ENCODE peak calls at places on chromosomes 7 and 10, in seven cellular contexts. E is suprapubic skin, C is A549, P is tibial artery, I is PC-3, Y is choroid plexus epithelial cell, S is HCT116. Z is an unnamed sample.
A peak's percentile ranks its signal among the peaks of the same experiment; 100 is the strongest.

GRCh38 chr10:10311966-10312365 is 705.7 kb upstream of the CELF2 start:
- DNase-seq in Y (no peak), C (no peak), S (no peak), I (no peak), E (no peak), P (no peak), Z (no peak)

GRCh38 chr10:92593553-92594046 is 670 bp downstream of the KIF11 start:
- DNase-seq in C (no peak), S (no peak), P (no peak), Y (no peak), E (no peak), I (no peak), Z (no peak)

GRCh38 chr7:38796636-38797501 is 112.1 kb downstream of the VPS41 start:
- DNase-seq in Y (peak; percentile 76), S (peak; percentile 34), P (peak; percentile 55), C (peak; percentile 58), I (peak; percentile 77), E (no peak), Z (peak; percentile 65)

GRCh38 chr7:191105-192034 is 1.0 kb upstream of the FAM20C start:
- DNase-seq in C (peak; percentile 52), P (peak; percentile 51), S (peak; percentile 10), E (no peak), I (peak; percentile 53), Y (peak; percentile 95), Z (peak; percentile 62)

GRCh38 chr7:102390697-102391484 is 5.3 kb upstream of the PRKRIP1 start:
- DNase-seq in P (peak; percentile 75), I (peak; percentile 80), S (peak; percentile 60), C (peak; percentile 85), Y (peak; percentile 77), E (peak; percentile 85), Z (peak; percentile 80)

GRCh38 chr10:6918305-6918704 is 338.2 kb upstream of the PRKCQ start:
- DNase-seq in I (no peak), E (no peak), P (peak; percentile 25), S (no peak), C (peak; percentile 30), Y (peak; percentile 9), Z (peak; percentile 15)

GRCh38 chr10:117964528-117964927 is 82.2 kb downstream of the RAB11FIP2 start:
- DNase-seq in P (no peak), Y (no peak), I (no peak), C (no peak), S (no peak), E (no peak), Z (no peak)

GRCh38 chr10:125118701-125119100 is 41.7 kb downstream of the CTBP2 start:
- DNase-seq in I (no peak), E (peak; percentile 58), Y (no peak), S (no peak), C (no peak), P (no peak), Z (no peak)

GRCh38 chr10:68870545-68871104 is 30.5 kb upstream of the DDX50 start:
- DNase-seq in C (no peak), E (no peak), S (no peak), Y (no peak), P (no peak), I (no peak), Z (no peak)
- H3K4me3 ChIP-seq in C (no peak overlapping the region), E (no peak overlapping the region), S (no peak overlapping the region), Y (no peak overlapping the region), P (no peak overlapping the region), I (no peak overlapping the region), Z (no peak overlapping the region)

GRCh38 chr7:108066486-108066885 is 63.5 kb upstream of the LAMB1 start:
- DNase-seq in Y (peak; percentile 23), I (peak; percentile 52), E (no peak), P (no peak), C (no peak), S (no peak), Z (peak; percentile 88)

GRCh38 chr7:108063520-108063933 is 60.6 kb upstream of the LAMB1 start:
- DNase-seq in Y (no peak), S (no peak), C (no peak), E (no peak), P (no peak), I (peak; percentile 25), Z (peak; percentile 97)

GRCh38 chr7:108057951-108058391 is 55.0 kb upstream of the LAMB1 start:
- DNase-seq in Y (no peak), S (no peak), C (no peak), E (no peak), I (no peak), P (no peak), Z (no peak)

GRCh38 chr7:108059526-108059925 is 56.6 kb upstream of the LAMB1 start:
- DNase-seq in S (no peak), E (no peak), Y (no peak), P (no peak), I (no peak), C (no peak), Z (no peak)

GRCh38 chr7:108062250-108063014 is 59.5 kb upstream of the LAMB1 start:
- DNase-seq in S (no peak), E (no peak), P (no peak), I (peak; percentile 24), Y (peak; percentile 31), C (no peak), Z (peak; percentile 36)
- TF ChIP-seq CTCF in S (no peak), E (no peak), P (no peak), I (no peak), Y (no peak), C (no peak), Z (no peak)

DNA sequence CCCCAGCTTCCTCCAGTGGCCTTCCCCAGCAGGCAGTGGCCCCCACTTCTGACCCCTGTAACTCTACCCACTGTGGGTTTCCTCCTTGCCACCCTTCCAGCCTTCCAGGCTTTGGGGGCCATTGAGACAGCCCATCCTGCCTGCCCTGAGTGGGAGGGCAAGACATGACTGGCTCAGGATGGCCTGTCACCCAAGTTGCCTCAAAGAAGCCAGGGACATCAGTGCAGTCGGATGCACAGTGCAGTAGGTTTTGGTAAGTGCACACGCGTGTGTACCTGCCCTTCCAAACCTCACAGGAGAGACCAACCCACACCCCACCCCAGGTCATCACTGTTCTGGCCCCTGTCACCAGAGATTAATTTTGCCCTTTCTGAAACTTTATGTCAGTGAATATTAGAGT is 22.7 kb downstream of the ZMIZ2 start:
- DNase-seq in E (no peak), Y (no peak), I (no peak), C (no peak), P (no peak), S (no peak), Z (no peak)
- H3K4me3 ChIP-seq in E (no peak overlapping the region), Y (no peak overlapping the region), I (no peak overlapping the region), C (no peak overlapping the region), P (no peak overlapping the region), S (no peak overlapping the region), Z (no peak overlapping the region)

GRCh38 chr10:97498076-97498840 is at the start of gene MMS19:
- DNase-seq in C (peak; percentile 97), S (peak; percentile 92), E (peak; percentile 100), P (peak; percentile 100), Y (peak; percentile 99), I (peak; percentile 93), Z (peak; percentile 99)
- TF ChIP-seq CTCF in C (no peak), S (no peak), E (no peak), P (no peak), Y (no peak), I (no peak), Z (no peak)

DNA sequence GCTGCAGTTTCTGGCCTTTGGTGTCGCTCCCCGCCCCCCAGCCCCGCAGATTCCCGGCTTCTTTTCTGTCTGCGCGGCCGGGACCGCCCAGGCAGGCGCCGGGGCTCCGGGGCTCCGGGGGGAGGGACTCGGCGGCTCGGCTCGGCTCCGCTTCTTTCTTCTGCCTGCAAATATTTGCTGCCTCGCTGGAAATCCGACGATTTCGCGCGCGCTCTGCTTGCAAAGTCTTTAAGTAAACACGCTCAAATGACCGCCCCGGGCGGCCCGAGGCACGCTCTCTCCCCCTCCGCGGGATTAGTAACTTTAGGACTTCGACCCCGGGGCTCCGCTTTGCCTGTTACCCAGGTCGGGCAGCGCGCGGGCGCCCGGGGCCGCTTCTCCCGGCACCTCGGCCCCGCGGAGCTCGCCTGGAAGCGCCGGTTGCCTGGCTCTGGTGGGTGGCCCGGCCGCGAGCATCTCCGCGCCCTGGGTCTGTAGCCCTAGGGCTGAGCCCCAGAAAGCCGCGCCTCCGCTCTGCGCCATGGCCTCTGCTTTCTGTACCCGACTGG is 3.9 kb upstream of the GATA3 start:
- DNase-seq in S (no peak), C (peak; percentile 78), I (peak; percentile 75), E (peak; percentile 69), P (no peak), Y (peak; percentile 42), Z (peak; percentile 42)
- H3K4me3 ChIP-seq in S (no peak overlapping the region), C (peak overlapping the region; percentile 72), I (peak overlapping the region; percentile 67), E (peak overlapping the region; percentile 61), P (peak overlapping the region; percentile 28), Y (peak overlapping the region; percentile 22), Z (peak overlapping the region; percentile 28)

GRCh38 chr10:102919237-102919959 is 1.3 kb downstream of the CNNM2 start:
- DNase-seq in E (peak; percentile 62), I (no peak), Y (peak; percentile 16), S (no peak), C (no peak), P (peak; percentile 38), Z (peak; percentile 17)
- TF ChIP-seq CTCF in E (no peak), I (no peak), Y (no peak), S (no peak), C (no peak), P (no peak), Z (no peak)

GRCh38 chr10:75782463-75783248 is 351.2 kb downstream of the LRMDA start:
- DNase-seq in E (no peak), Y (peak; percentile 40), P (peak; percentile 51), S (no peak), C (no peak), I (no peak), Z (no peak)
- H3K4me3 ChIP-seq in E (no peak overlapping the region), Y (no peak overlapping the region), P (no peak overlapping the region), S (no peak overlapping the region), C (no peak overlapping the region), I (no peak overlapping the region), Z (no peak overlapping the region)

Z was measured in epithelial cell of esophagus.